ENCODE peak calls at places on chromosomes 4 and X, in nine cellular contexts. M, B, J, Z, R, Y, X, S and E are unnamed samples.

GRCh38 chrX:103782640-103783039 is 6.0 kb downstream of the PLP1 start:
- DNase-seq in M (no peak), B (no peak), J (no peak), Z (no peak), R (no peak), Y (no peak), X (no peak), S (no peak), E (no peak)

GRCh38 chrX:23332101-23332887 is 2.4 kb upstream of the PTCHD1 start:
- DNase-seq in M (no peak), B (peak; percentile 69), J (no peak), Z (no peak), R (peak; percentile 21), Y (no peak), X (no peak), S (no peak), E (no peak)

GRCh38 chrX:716136-716535 is 85.5 kb downstream of the SHOX start:
- DNase-seq in M (no peak), B (no peak), J (no peak), Z (no peak), R (no peak), Y (no peak), X (no peak), S (no peak), E (no peak)

GRCh38 chr4:86536166-86536565 is 57.9 kb upstream of the PTPN13 start:
- DNase-seq in M (no peak), B (no peak), J (no peak), Z (no peak), R (no peak), Y (no peak), X (no peak), S (no peak), E (no peak)

GRCh38 chr4:181647396-181648107 is 595.6 kb upstream of the TENM3 start:
- DNase-seq in M (no peak), B (no peak), J (no peak), Z (no peak), R (no peak), Y (no peak), X (no peak), S (no peak), E (no peak)

GRCh38 chr4:58510652-58511051 is 1400.5 kb upstream of the IGFBP7 start:
- DNase-seq in M (no peak), B (no peak), J (no peak), Z (no peak), R (no peak), Y (no peak), X (no peak), S (no peak), E (no peak)

GRCh38 chrX:69189972-69190371 is 24.7 kb upstream of the PJA1 start:
- DNase-seq in M (peak; percentile 41), B (no peak), J (no peak), Z (no peak), R (no peak), Y (no peak), X (no peak), S (no peak), E (no peak)

GRCh38 chr4:98996056-98996941 is 778 bp downstream of the METAP1 start:
- DNase-seq in M (peak; percentile 39), B (no peak), J (peak; percentile 29), Z (no peak), R (peak; percentile 49), Y (peak; percentile 3), X (no peak), S (peak; percentile 22), E (no peak)

GRCh38 chr4:3481783-3482397 is 18.8 kb downstream of the DOK7 start:
- DNase-seq in M (no peak), B (no peak), J (no peak), Z (no peak), R (no peak), Y (no peak), X (no peak), S (no peak), E (no peak)

GRCh38 chrX:21723097-21723496 is 34.8 kb downstream of the SMPX start:
- DNase-seq in M (no peak), B (no peak), J (no peak), Z (no peak), R (peak; percentile 55), Y (no peak), X (no peak), S (no peak), E (no peak)

GRCh38 chr4:142983612-142984011 is 137.5 kb upstream of the INPP4B start:
- DNase-seq in M (no peak), B (no peak), J (no peak), Z (no peak), R (no peak), Y (no peak), X (no peak), S (no peak), E (no peak)

GRCh38 chrX:85815203-85815751 is 232.1 kb downstream of the CHM start:
- DNase-seq in M (no peak), B (no peak), J (no peak), Z (no peak), R (no peak), Y (no peak), X (no peak), S (no peak), E (no peak)

GRCh38 chr4:130210871-130211270 is 1114.9 kb downstream of the C4orf33 start:
- DNase-seq in M (no peak), B (no peak), J (no peak), Z (no peak), R (no peak), Y (peak; percentile 35), X (no peak), S (no peak), E (no peak)

GRCh38 chr4:140300271-140300970 is 73.0 kb upstream of the SCOC start:
- DNase-seq in M (no peak), B (no peak), J (peak; percentile 43), Z (no peak), R (no peak), Y (peak; percentile 42), X (no peak), S (no peak), E (no peak)

GRCh38 chr4:139934786-139935330 is 219.1 kb downstream of the MAML3 start:
- DNase-seq in M (no peak), B (no peak), J (no peak), Z (no peak), R (no peak), Y (no peak), X (no peak), S (no peak), E (no peak)

GRCh38 chr4:13891544-13891939 is 264.0 kb upstream of the BOD1L1 start:
- DNase-seq in M (no peak), B (no peak), J (no peak), Z (no peak), R (no peak), Y (no peak), X (no peak), S (no peak), E (no peak)

GRCh38 chr4:25069014-25069413 is 38.3 kb upstream of the LGI2 start:
- DNase-seq in M (no peak), B (no peak), J (no peak), Z (no peak), R (no peak), Y (peak; percentile 19), X (no peak), S (no peak), E (no peak)

GRCh38 chr4:185700048-185700447 is 111.9 kb downstream of the SORBS2 start:
- DNase-seq in M (no peak), B (no peak), J (no peak), Z (no peak), R (peak; percentile 37), Y (no peak), X (no peak), S (no peak), E (no peak)

DNA sequence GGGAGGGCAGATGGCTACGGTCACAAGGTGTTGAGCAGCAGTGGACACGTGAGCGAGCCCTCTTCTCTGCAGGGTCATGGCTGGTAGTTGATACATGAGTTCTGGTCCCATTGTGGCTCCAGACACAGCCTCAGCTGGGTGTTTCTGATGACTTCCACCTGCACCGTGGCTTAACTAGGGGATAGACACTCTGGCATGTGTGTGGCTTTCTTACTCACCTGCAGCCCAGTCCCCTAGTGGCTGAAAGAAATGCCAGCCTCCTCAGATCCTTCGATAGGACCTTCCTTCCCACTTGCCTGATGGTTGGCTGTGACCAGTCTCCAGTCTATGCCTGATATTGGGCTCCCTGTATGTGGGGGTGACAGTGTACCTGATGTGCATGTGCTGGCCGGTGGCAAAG is 5.0 kb downstream of the GPR78 start:
- DNase-seq in M (no peak), B (peak; percentile 39), J (no peak), Z (peak; percentile 20), R (no peak), Y (no peak), X (peak; percentile 45), S (peak; percentile 14), E (no peak)
- TF ChIP-seq CTCF in M (no peak), B (no peak), J (no peak), Z (no peak), R (no peak), Y (no peak), X (no peak), S (no peak), E (no peak)

GRCh38 chr4:38764292-38764691 is 18.5 kb downstream of the TLR10 start:
- DNase-seq in M (no peak), B (no peak), J (no peak), Z (no peak), R (no peak), Y (no peak), X (no peak), S (no peak), E (no peak)
- H3K4me1 ChIP-seq in M (no peaks in the 10 kb centered on the region), B (peaks cover 2% of the 10 kb centered on the region), J (peaks cover 10% of the 10 kb centered on the region), Z (peaks cover 2% of the 10 kb centered on the region), R (no peaks in the 10 kb centered on the region), Y (no peaks in the 10 kb centered on the region), X (peaks cover 1% of the 10 kb centered on the region), S (peaks cover 5% of the 10 kb centered on the region), E (no peaks in the 10 kb centered on the region)

DNA sequence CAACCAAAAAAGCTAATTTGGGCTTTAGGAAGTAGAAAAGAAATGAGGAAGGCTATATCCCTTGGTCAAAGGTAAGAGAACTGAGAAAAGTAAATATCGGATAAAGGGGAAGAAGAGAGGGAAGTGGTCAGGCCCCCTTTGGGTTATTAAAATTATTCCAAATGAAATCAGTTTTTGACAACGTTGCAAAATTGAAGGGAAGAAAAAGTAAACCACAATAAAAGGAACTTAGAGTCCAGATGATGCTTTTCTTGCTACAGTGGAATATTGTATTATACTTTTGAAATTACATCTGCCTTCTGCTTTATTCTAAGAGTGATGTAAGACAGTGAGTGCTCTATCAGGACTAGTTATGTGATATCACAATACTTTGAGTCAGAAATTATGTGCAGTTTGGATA is 59.4 kb upstream of the RBPJ start:
- DNase-seq in M (no peak), B (no peak), J (no peak), Z (no peak), R (no peak), Y (no peak), X (no peak), S (no peak), E (no peak)
- H3K27ac ChIP-seq in M (peak overlapping the region; percentile 62), B (no peak overlapping the region), J (no peak overlapping the region), Z (no peak overlapping the region), R (no peak overlapping the region), Y (no peak overlapping the region), X (no peak overlapping the region), S (no peak overlapping the region), E (no peak overlapping the region)

DNA sequence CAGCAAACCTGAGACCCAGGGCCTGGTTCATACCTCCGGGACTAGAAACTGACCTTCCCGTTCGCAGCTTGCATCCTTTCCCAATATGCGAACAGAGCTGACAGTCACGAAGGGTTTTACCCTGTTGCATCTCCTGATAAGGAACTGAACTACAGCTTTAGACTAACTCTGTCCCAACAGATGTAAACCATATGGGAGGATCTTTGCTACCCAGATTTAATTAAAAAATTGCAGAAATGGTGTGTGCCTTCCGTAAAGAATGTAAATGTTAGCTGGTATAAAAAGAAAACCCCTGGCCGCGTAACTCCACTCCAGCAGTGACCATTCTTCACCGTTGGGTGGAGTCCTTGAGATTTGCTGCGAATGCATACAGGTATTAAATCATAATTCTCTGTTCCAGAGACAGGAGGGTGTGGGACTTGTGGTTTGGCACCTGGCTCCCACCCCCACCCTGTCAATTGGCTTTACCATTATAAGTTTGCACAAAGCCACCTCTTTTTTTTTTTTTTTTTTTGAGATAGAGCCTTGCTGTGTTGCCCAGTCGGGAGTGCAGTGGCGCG is 40.6 kb upstream of the SORCS2 start:
- DNase-seq in M (no peak), B (no peak), J (no peak), Z (no peak), R (no peak), Y (no peak), X (no peak), S (no peak), E (no peak)
- TF ChIP-seq CTCF in M (no peak), B (no peak), J (peak; percentile 9), Z (no peak), R (peak; percentile 26), Y (peak; percentile 31), X (no peak), S (no peak), E (no peak)